ENCODE peak calls at places on chromosomes 2 and 18, in eight cellular contexts. One of them, this sample, is unnamed.

GRCh38 chr2:149741646-149742045 is 154.1 kb upstream of the MMADHC start:
- DNase-seq in HT1080: peak; percentile 77
- DNase-seq in A673: no peak
- DNase-seq in H54: no peak
- DNase-seq in activated CD4-positive, CD25-positive, alpha-beta regulatory T cell treated with anti-CD3 and anti-CD28 coated beads, Interleukin-2, amount 50 U/mL, for 72 hours: no peak
- DNase-seq in naive thymus-derived CD8-positive, alpha-beta T cell: no peak
- DNase-seq in NCI-H1436: no peak
- DNase-seq in ecto neural progenitor cell: no peak
- DNase-seq in this sample: no peak

GRCh38 chr18:50163505-50163904 is 31.4 kb downstream of the MYO5B start:
- DNase-seq in HT1080: no peak
- DNase-seq in A673: no peak
- DNase-seq in H54: no peak
- DNase-seq in activated CD4-positive, CD25-positive, alpha-beta regulatory T cell treated with anti-CD3 and anti-CD28 coated beads, Interleukin-2, amount 50 U/mL, for 72 hours: no peak
- DNase-seq in naive thymus-derived CD8-positive, alpha-beta T cell: no peak
- DNase-seq in NCI-H1436: no peak
- DNase-seq in ecto neural progenitor cell: no peak
- DNase-seq in this sample: peak; percentile 40

GRCh38 chr2:56185582-56186046 is 1.8 kb downstream of the CCDC85A start:
- DNase-seq in HT1080: peak; percentile 42
- DNase-seq in A673: peak; percentile 37
- DNase-seq in H54: peak; percentile 65
- DNase-seq in activated CD4-positive, CD25-positive, alpha-beta regulatory T cell treated with anti-CD3 and anti-CD28 coated beads, Interleukin-2, amount 50 U/mL, for 72 hours: no peak
- DNase-seq in naive thymus-derived CD8-positive, alpha-beta T cell: no peak
- DNase-seq in NCI-H1436: no peak
- DNase-seq in ecto neural progenitor cell: peak; percentile 73
- DNase-seq in this sample: peak; percentile 24

GRCh38 chr2:28952806-28953190 is 28.3 kb upstream of the TOGARAM2 start:
- DNase-seq in HT1080: no peak
- DNase-seq in A673: no peak
- DNase-seq in H54: no peak
- DNase-seq in activated CD4-positive, CD25-positive, alpha-beta regulatory T cell treated with anti-CD3 and anti-CD28 coated beads, Interleukin-2, amount 50 U/mL, for 72 hours: no peak
- DNase-seq in naive thymus-derived CD8-positive, alpha-beta T cell: no peak
- DNase-seq in NCI-H1436: no peak
- DNase-seq in ecto neural progenitor cell: no peak
- DNase-seq in this sample: peak; percentile 37

GRCh38 chr2:207091175-207091574 is 74.6 kb downstream of the KLF7 start:
- DNase-seq in HT1080: no peak
- DNase-seq in A673: no peak
- DNase-seq in H54: no peak
- DNase-seq in activated CD4-positive, CD25-positive, alpha-beta regulatory T cell treated with anti-CD3 and anti-CD28 coated beads, Interleukin-2, amount 50 U/mL, for 72 hours: no peak
- DNase-seq in naive thymus-derived CD8-positive, alpha-beta T cell: no peak
- DNase-seq in NCI-H1436: no peak
- DNase-seq in ecto neural progenitor cell: no peak
- DNase-seq in this sample: no peak

GRCh38 chr2:3348771-3349170 is 28.8 kb downstream of the EIPR1 start:
- DNase-seq in HT1080: no peak
- DNase-seq in A673: no peak
- DNase-seq in H54: no peak
- DNase-seq in activated CD4-positive, CD25-positive, alpha-beta regulatory T cell treated with anti-CD3 and anti-CD28 coated beads, Interleukin-2, amount 50 U/mL, for 72 hours: no peak
- DNase-seq in naive thymus-derived CD8-positive, alpha-beta T cell: no peak
- DNase-seq in NCI-H1436: no peak
- DNase-seq in ecto neural progenitor cell: no peak
- DNase-seq in this sample: no peak

GRCh38 chr2:71071681-71072398 is 3.4 kb downstream of the NAGK start:
- DNase-seq in HT1080: peak; percentile 34
- DNase-seq in A673: no peak
- DNase-seq in H54: no peak
- DNase-seq in activated CD4-positive, CD25-positive, alpha-beta regulatory T cell treated with anti-CD3 and anti-CD28 coated beads, Interleukin-2, amount 50 U/mL, for 72 hours: peak; percentile 57
- DNase-seq in naive thymus-derived CD8-positive, alpha-beta T cell: peak; percentile 43
- DNase-seq in NCI-H1436: no peak
- DNase-seq in ecto neural progenitor cell: no peak
- DNase-seq in this sample: no peak

GRCh38 chr18:13279181-13280065 is 60.9 kb downstream of the LDLRAD4 start:
- DNase-seq in HT1080: no peak
- DNase-seq in A673: no peak
- DNase-seq in H54: no peak
- DNase-seq in activated CD4-positive, CD25-positive, alpha-beta regulatory T cell treated with anti-CD3 and anti-CD28 coated beads, Interleukin-2, amount 50 U/mL, for 72 hours: peak; percentile 48
- DNase-seq in naive thymus-derived CD8-positive, alpha-beta T cell: no peak
- DNase-seq in NCI-H1436: no peak
- DNase-seq in ecto neural progenitor cell: no peak
- DNase-seq in this sample: no peak

GRCh38 chr2:241214209-241214608 is 25.7 kb downstream of the ANO7 start:
- DNase-seq in HT1080: no peak
- DNase-seq in A673: no peak
- DNase-seq in H54: no peak
- DNase-seq in activated CD4-positive, CD25-positive, alpha-beta regulatory T cell treated with anti-CD3 and anti-CD28 coated beads, Interleukin-2, amount 50 U/mL, for 72 hours: no peak
- DNase-seq in naive thymus-derived CD8-positive, alpha-beta T cell: no peak
- DNase-seq in NCI-H1436: no peak
- DNase-seq in ecto neural progenitor cell: no peak
- DNase-seq in this sample: no peak

GRCh38 chr2:241030883-241031282 is 32.5 kb downstream of the SNED1 start:
- DNase-seq in HT1080: no peak
- DNase-seq in A673: no peak
- DNase-seq in H54: no peak
- DNase-seq in activated CD4-positive, CD25-positive, alpha-beta regulatory T cell treated with anti-CD3 and anti-CD28 coated beads, Interleukin-2, amount 50 U/mL, for 72 hours: no peak
- DNase-seq in naive thymus-derived CD8-positive, alpha-beta T cell: no peak
- DNase-seq in NCI-H1436: no peak
- DNase-seq in ecto neural progenitor cell: no peak
- DNase-seq in this sample: no peak

GRCh38 chr18:76911440-76911839 is 89.1 kb downstream of the ZNF236 start:
- DNase-seq in HT1080: no peak
- DNase-seq in A673: no peak
- DNase-seq in H54: no peak
- DNase-seq in activated CD4-positive, CD25-positive, alpha-beta regulatory T cell treated with anti-CD3 and anti-CD28 coated beads, Interleukin-2, amount 50 U/mL, for 72 hours: no peak
- DNase-seq in naive thymus-derived CD8-positive, alpha-beta T cell: no peak
- DNase-seq in NCI-H1436: no peak
- DNase-seq in ecto neural progenitor cell: no peak
- DNase-seq in this sample: no peak

GRCh38 chr2:151946856-151947523 is 118.8 kb upstream of the ARL5A start:
- DNase-seq in HT1080: no peak
- DNase-seq in A673: peak; percentile 65
- DNase-seq in H54: peak; percentile 33
- DNase-seq in activated CD4-positive, CD25-positive, alpha-beta regulatory T cell treated with anti-CD3 and anti-CD28 coated beads, Interleukin-2, amount 50 U/mL, for 72 hours: no peak
- DNase-seq in naive thymus-derived CD8-positive, alpha-beta T cell: peak; percentile 5
- DNase-seq in NCI-H1436: no peak
- DNase-seq in ecto neural progenitor cell: peak; percentile 66
- DNase-seq in this sample: no peak

GRCh38 chr2:201139836-201140599 is 24.1 kb downstream of the CFLAR start:
- DNase-seq in HT1080: no peak
- DNase-seq in A673: no peak
- DNase-seq in H54: no peak
- DNase-seq in activated CD4-positive, CD25-positive, alpha-beta regulatory T cell treated with anti-CD3 and anti-CD28 coated beads, Interleukin-2, amount 50 U/mL, for 72 hours: no peak
- DNase-seq in naive thymus-derived CD8-positive, alpha-beta T cell: no peak
- DNase-seq in NCI-H1436: no peak
- DNase-seq in ecto neural progenitor cell: no peak
- DNase-seq in this sample: no peak

GRCh38 chr2:56709181-56709580 is 525.4 kb downstream of the CCDC85A start:
- DNase-seq in HT1080: no peak
- DNase-seq in A673: no peak
- DNase-seq in H54: no peak
- DNase-seq in activated CD4-positive, CD25-positive, alpha-beta regulatory T cell treated with anti-CD3 and anti-CD28 coated beads, Interleukin-2, amount 50 U/mL, for 72 hours: no peak
- DNase-seq in naive thymus-derived CD8-positive, alpha-beta T cell: no peak
- DNase-seq in NCI-H1436: no peak
- DNase-seq in ecto neural progenitor cell: no peak
- DNase-seq in this sample: no peak

GRCh38 chr2:143482316-143482715 is 353.1 kb downstream of the ARHGAP15 start:
- DNase-seq in HT1080: no peak
- DNase-seq in A673: peak; percentile 31
- DNase-seq in H54: no peak
- DNase-seq in activated CD4-positive, CD25-positive, alpha-beta regulatory T cell treated with anti-CD3 and anti-CD28 coated beads, Interleukin-2, amount 50 U/mL, for 72 hours: no peak
- DNase-seq in naive thymus-derived CD8-positive, alpha-beta T cell: no peak
- DNase-seq in NCI-H1436: no peak
- DNase-seq in ecto neural progenitor cell: no peak
- DNase-seq in this sample: no peak

GRCh38 chr2:35428548-35428947 is 927.0 kb upstream of the CRIM1 start:
- DNase-seq in HT1080: no peak
- DNase-seq in A673: peak; percentile 68
- DNase-seq in H54: peak; percentile 4
- DNase-seq in activated CD4-positive, CD25-positive, alpha-beta regulatory T cell treated with anti-CD3 and anti-CD28 coated beads, Interleukin-2, amount 50 U/mL, for 72 hours: no peak
- DNase-seq in naive thymus-derived CD8-positive, alpha-beta T cell: no peak
- DNase-seq in NCI-H1436: peak; percentile 3
- DNase-seq in ecto neural progenitor cell: no peak
- DNase-seq in this sample: peak; percentile 5

GRCh38 chr2:236673126-236673822 is 103.6 kb downstream of the ACKR3 start:
- DNase-seq in HT1080: no peak
- DNase-seq in A673: no peak
- DNase-seq in H54: no peak
- DNase-seq in activated CD4-positive, CD25-positive, alpha-beta regulatory T cell treated with anti-CD3 and anti-CD28 coated beads, Interleukin-2, amount 50 U/mL, for 72 hours: no peak
- DNase-seq in naive thymus-derived CD8-positive, alpha-beta T cell: no peak
- DNase-seq in NCI-H1436: no peak
- DNase-seq in ecto neural progenitor cell: peak; percentile 23
- DNase-seq in this sample: no peak

GRCh38 chr18:56992777-56993176 is 154.1 kb upstream of the BOD1L2 start:
- DNase-seq in HT1080: no peak
- DNase-seq in A673: no peak
- DNase-seq in H54: no peak
- DNase-seq in activated CD4-positive, CD25-positive, alpha-beta regulatory T cell treated with anti-CD3 and anti-CD28 coated beads, Interleukin-2, amount 50 U/mL, for 72 hours: no peak
- DNase-seq in naive thymus-derived CD8-positive, alpha-beta T cell: no peak
- DNase-seq in NCI-H1436: peak; percentile 28
- DNase-seq in ecto neural progenitor cell: no peak
- DNase-seq in this sample: peak; percentile 31

GRCh38 chr2:30249354-30249753 is 18.0 kb downstream of the LBH start:
- DNase-seq in HT1080: no peak
- DNase-seq in A673: no peak
- DNase-seq in H54: no peak
- DNase-seq in activated CD4-positive, CD25-positive, alpha-beta regulatory T cell treated with anti-CD3 and anti-CD28 coated beads, Interleukin-2, amount 50 U/mL, for 72 hours: no peak
- DNase-seq in naive thymus-derived CD8-positive, alpha-beta T cell: no peak
- DNase-seq in NCI-H1436: no peak
- DNase-seq in ecto neural progenitor cell: no peak
- DNase-seq in this sample: no peak

GRCh38 chr2:9800639-9800974 is 42.7 kb upstream of the TAF1B start:
- DNase-seq in HT1080: no peak
- DNase-seq in A673: no peak
- DNase-seq in H54: no peak
- DNase-seq in activated CD4-positive, CD25-positive, alpha-beta regulatory T cell treated with anti-CD3 and anti-CD28 coated beads, Interleukin-2, amount 50 U/mL, for 72 hours: no peak
- DNase-seq in naive thymus-derived CD8-positive, alpha-beta T cell: no peak
- DNase-seq in NCI-H1436: no peak
- DNase-seq in ecto neural progenitor cell: peak; percentile 39
- DNase-seq in this sample: no peak

GRCh38 chr2:139917723-139918384 is 1137.7 kb upstream of the NXPH2 start:
- DNase-seq in HT1080: no peak
- DNase-seq in A673: peak; percentile 29
- DNase-seq in H54: no peak
- DNase-seq in activated CD4-positive, CD25-positive, alpha-beta regulatory T cell treated with anti-CD3 and anti-CD28 coated beads, Interleukin-2, amount 50 U/mL, for 72 hours: no peak
- DNase-seq in naive thymus-derived CD8-positive, alpha-beta T cell: no peak
- DNase-seq in NCI-H1436: no peak
- DNase-seq in ecto neural progenitor cell: no peak
- DNase-seq in this sample: no peak

GRCh38 chr2:166384774-166385173 is 9.0 kb upstream of the SCN9A start:
- DNase-seq in HT1080: peak; percentile 6
- DNase-seq in A673: peak; percentile 46
- DNase-seq in H54: no peak
- DNase-seq in activated CD4-positive, CD25-positive, alpha-beta regulatory T cell treated with anti-CD3 and anti-CD28 coated beads, Interleukin-2, amount 50 U/mL, for 72 hours: no peak
- DNase-seq in naive thymus-derived CD8-positive, alpha-beta T cell: no peak
- DNase-seq in NCI-H1436: peak; percentile 38
- DNase-seq in ecto neural progenitor cell: no peak
- DNase-seq in this sample: peak; percentile 8

GRCh38 chr2:122960727-122961641 is 1064.1 kb upstream of the CNTNAP5 start:
- DNase-seq in HT1080: peak; percentile 91
- DNase-seq in A673: peak; percentile 70
- DNase-seq in H54: no peak
- DNase-seq in activated CD4-positive, CD25-positive, alpha-beta regulatory T cell treated with anti-CD3 and anti-CD28 coated beads, Interleukin-2, amount 50 U/mL, for 72 hours: no peak
- DNase-seq in naive thymus-derived CD8-positive, alpha-beta T cell: no peak
- DNase-seq in NCI-H1436: peak; percentile 88
- DNase-seq in ecto neural progenitor cell: no peak
- DNase-seq in this sample: peak; percentile 89

This sample was measured in NCI-H1105 treated with DMSO at 0.1 percent for 48 hours.